ENCODE peak calls at places on chromosomes 7 and 10, in six cellular contexts. K, U, L, X, Y and J are unnamed samples. For H3K4me1, the result is how much of the 10 kb centered on the place peaks cover.

GRCh38 chr7:148894596-148894995 is 10.5 kb upstream of the EZH2 start:
- DNase-seq in Y (no peak), K (no peak), L (no peak), X (no peak), U (no peak), J (no peak)

GRCh38 chr7:34687529-34687928 is 29.5 kb downstream of the NPSR1 start:
- DNase-seq in Y (no peak), X (no peak), K (no peak), L (no peak), U (no peak), J (no peak)

GRCh38 chr7:128056901-128057300 is 25.7 kb upstream of the LRRC4 start:
- DNase-seq in K (no peak), L (no peak), Y (no peak), U (peak), X (peak), J (no peak)

GRCh38 chr10:36362257-36362656 is 720.2 kb upstream of the FZD8 start:
- DNase-seq in L (no peak), Y (no peak), X (no peak), U (no peak), K (no peak), J (no peak)

GRCh38 chr10:59905066-59905734 is 1.2 kb downstream of the CCDC6 start:
- DNase-seq in Y (no peak), K (peak), L (peak), U (peak), X (peak), J (peak)

GRCh38 chr10:96495544-96495943 is 18.2 kb downstream of the TLL2 start:
- DNase-seq in L (no peak), X (no peak), U (no peak), K (no peak), Y (no peak), J (no peak)

GRCh38 chr7:83005410-83005809 is 157.3 kb downstream of the PCLO start:
- DNase-seq in L (no peak), X (peak), Y (no peak), K (no peak), U (no peak), J (no peak)

GRCh38 chr7:98177553-98177952 is 33.7 kb upstream of the BHLHA15 start:
- DNase-seq in X (no peak), K (no peak), L (no peak), Y (no peak), U (no peak), J (no peak)

GRCh38 chr7:17307033-17307432 is 8.6 kb downstream of the AHR start:
- DNase-seq in Y (no peak), U (no peak), L (no peak), K (no peak), X (peak), J (no peak)

GRCh38 chr10:123748711-123749110 is 82.6 kb downstream of the GPR26 start:
- DNase-seq in X (no peak), K (no peak), U (no peak), L (peak), Y (no peak), J (no peak)

GRCh38 chr7:85719981-85720963 is 533.4 kb upstream of the SEMA3D start:
- DNase-seq in Y (no peak), K (no peak), X (peak), U (peak), L (no peak), J (no peak)

GRCh38 chr7:1564603-1565022 is 5.2 kb downstream of the PSMG3 start:
- DNase-seq in U (no peak), X (no peak), L (no peak), Y (no peak), K (no peak), J (peak)

GRCh38 chr7:155994253-155994811 is 182.1 kb upstream of the SHH start:
- DNase-seq in U (no peak), K (peak), L (peak), X (no peak), Y (no peak), J (no peak)

GRCh38 chr10:53909791-53910190 is 891.2 kb downstream of the PCDH15 start:
- DNase-seq in X (no peak), L (no peak), Y (no peak), K (no peak), U (no peak), J (no peak)

DNA sequence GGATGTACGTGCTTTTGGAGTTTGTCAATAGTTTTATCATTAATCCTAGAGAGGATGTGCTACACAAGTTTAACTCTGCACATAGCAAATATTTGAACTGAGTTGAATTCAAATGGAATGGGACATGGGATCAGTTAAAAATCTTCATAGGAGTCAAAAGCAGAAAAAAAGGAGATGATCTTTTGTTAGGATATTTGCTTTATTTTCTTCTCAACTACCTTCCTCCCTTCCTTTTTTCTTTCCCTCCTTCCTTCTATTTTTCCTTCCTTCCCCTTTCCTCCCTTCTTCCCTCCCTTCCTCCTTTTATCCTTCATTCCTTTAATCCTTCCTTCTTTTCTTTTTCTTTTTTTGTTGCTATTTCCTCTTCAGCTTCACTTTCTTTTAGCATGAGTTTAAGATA is 6.6 kb downstream of the PTPRZ1 start:
- DNase-seq in L (no peak), U (no peak), K (no peak), X (no peak), Y (no peak), J (no peak)
- TF ChIP-seq CTCF in L (no peak), U (no peak), K (no peak), X (no peak), Y (no peak), J (no peak)

GRCh38 chr10:29304259-29305030 is 15.6 kb downstream of the LYZL1 start:
- DNase-seq in X (peak), Y (peak), L (peak), U (peak), K (peak), J (peak)
- H3K4me1 ChIP-seq in X (under half), Y (under half), L (under half), U (under half), K (under half), J (under half)

GRCh38 chr7:51680594-51681409 is 364.2 kb upstream of the COBL start:
- DNase-seq in X (no peak), K (no peak), L (no peak), U (no peak), Y (no peak), J (no peak)

GRCh38 chr7:51679358-51679757 is 362.7 kb upstream of the COBL start:
- DNase-seq in U (no peak), Y (no peak), K (no peak), X (no peak), L (no peak), J (no peak)
- H3K27ac ChIP-seq in U (no peak), Y (no peak), K (no peak), X (no peak), L (no peak), J (no peak)

GRCh38 chr7:100428967-100429636 is 529 bp upstream of the MEPCE start:
- DNase-seq in U (peak), Y (peak), X (peak), L (peak), K (peak), J (peak)

GRCh38 chr7:100429637-100430449 is at the start of gene MEPCE:
- DNase-seq in Y (peak), K (peak), L (peak), X (peak), U (peak), J (peak)

GRCh38 chr7:100426516-100426915 is 2.0 kb downstream of the ZCWPW1 start:
- DNase-seq in L (no peak), K (no peak), U (no peak), X (no peak), Y (no peak), J (no peak)

GRCh38 chr7:100427762-100428198 is 723 bp downstream of the ZCWPW1 start:
- DNase-seq in K (no peak), Y (no peak), L (no peak), X (no peak), U (no peak), J (no peak)

GRCh38 chr7:100428199-100428966 is at the start of gene ZCWPW1:
- DNase-seq in Y (peak), K (peak), X (peak), U (peak), L (peak), J (peak)
- TF ChIP-seq CTCF in Y (no peak), K (no peak), X (no peak), U (no peak), L (no peak), J (no peak)